ENCODE peak calls at places on chromosomes 13 and 19, in six cellular contexts. B is adrenal gland, E is fibroblast of the conjunctiva, X is NCI-H748 treated with DMSO at 0.1 percent for 48 hours, C is GM23338, L is AG20443. T is an unnamed sample.

GRCh38 chr13:25771641-25772478 is 280.0 kb downstream of the SHISA2 start:
- DNase-seq in B (no peak), E (no peak), X (no peak), C (peak), L (no peak), T (no peak)

GRCh38 chr13:22451345-22451744 is 729.4 kb upstream of the SGCG start:
- DNase-seq in B (no peak), E (no peak), X (no peak), C (peak), L (no peak), T (peak)

GRCh38 chr13:34926513-34926912 is 15.6 kb upstream of the NBEA start:
- DNase-seq in B (no peak), E (peak), X (no peak), C (peak), L (peak), T (peak)

GRCh38 chr19:7614859-7615741 is 14.2 kb downstream of the XAB2 start:
- DNase-seq in B (no peak), E (no peak), X (no peak), C (no peak), L (no peak), T (no peak)

GRCh38 chr13:93368705-93369104 is 142.1 kb downstream of the GPC6 start:
- DNase-seq in B (no peak), E (no peak), X (no peak), C (no peak), L (no peak), T (no peak)

GRCh38 chr13:111505175-111505777 is 184.8 kb downstream of the TEX29 start:
- DNase-seq in B (no peak), E (no peak), X (no peak), C (peak), L (no peak), T (peak)

GRCh38 chr19:11519138-11519537 is 9.8 kb downstream of the ECSIT start:
- DNase-seq in B (no peak), E (no peak), X (no peak), C (no peak), L (no peak), T (no peak)

GRCh38 chr19:49403404-49404187 is 15.5 kb downstream of the KASH5 start:
- DNase-seq in B (no peak), E (no peak), X (peak), C (peak), L (no peak), T (peak)

GRCh38 chr19:46387713-46388130 is 25.6 kb downstream of the CCDC8 start:
- DNase-seq in B (no peak), E (no peak), X (no peak), C (no peak), L (no peak), T (no peak)

GRCh38 chr19:43934055-43934984 is 762 bp downstream of the ZNF45 start:
- DNase-seq in B (no peak), E (no peak), X (no peak), C (peak), L (peak), T (peak)

GRCh38 chr13:85828094-85828684 is 29.0 kb upstream of the SLITRK6 start:
- DNase-seq in B (no peak), E (peak), X (no peak), C (peak), L (peak), T (peak)

GRCh38 chr19:42253245-42254082 is 1.5 kb downstream of the ERF start:
- DNase-seq in B (peak), E (no peak), X (peak), C (peak), L (peak), T (peak)